ENCODE peak calls at places on chromosome 7, in four cellular contexts. I is NCI-H1694 treated with DMSO at 0.1 percent for 48 hours, N is fibroblast of the aortic adventitia, Q is COR-L47. K is an unnamed sample.

GRCh38 chr7:27111753-27112277 is 9.3 kb upstream of the HOXA2 start:
- DNase-seq in Q (no peak), N (no peak), I (no peak), K (no peak)

GRCh38 chr7:41979834-41980307 is 257.1 kb downstream of the GLI3 start:
- DNase-seq in Q (no peak), I (no peak), N (peak; percentile 82), K (peak; percentile 60)

GRCh38 chr7:144818516-144818915 is 17.3 kb downstream of the TPK1 start:
- DNase-seq in N (peak; percentile 39), Q (no peak), I (no peak), K (no peak)

GRCh38 chr7:517848-518629 is 1.6 kb downstream of the PDGFA start:
- DNase-seq in Q (no peak), I (no peak), N (peak; percentile 71), K (peak; percentile 73)

GRCh38 chr7:157347217-157347904 is 10.6 kb downstream of the DNAJB6 start:
- DNase-seq in N (peak; percentile 93), I (no peak), Q (no peak), K (peak; percentile 98)

GRCh38 chr7:90747521-90747920 is 151.4 kb downstream of the CDK14 start:
- DNase-seq in Q (no peak), I (no peak), N (no peak), K (peak; percentile 40)

GRCh38 chr7:136870799-136871487 is 2.5 kb downstream of the CHRM2 start:
- DNase-seq in I (no peak), Q (no peak), N (no peak), K (peak; percentile 28)

GRCh38 chr7:87475359-87476178 is at the start of gene ABCB4:
- DNase-seq in N (no peak), I (no peak), Q (no peak), K (peak; percentile 41)

GRCh38 chr7:152894295-152895170 is 135.0 kb downstream of the ACTR3B start:
- DNase-seq in I (peak; percentile 4), Q (no peak), N (peak; percentile 0), K (peak; percentile 47)

GRCh38 chr7:83347836-83348482 is 185.3 kb upstream of the PCLO start:
- DNase-seq in Q (no peak), N (peak; percentile 67), I (no peak), K (peak; percentile 79)

GRCh38 chr7:132225216-132226030 is 350.8 kb downstream of the PLXNA4 start:
- DNase-seq in I (peak; percentile 16), N (no peak), Q (no peak), K (no peak)

GRCh38 chr7:118087121-118087520 is 96.8 kb upstream of the LSM8 start:
- DNase-seq in Q (no peak), N (no peak), I (no peak), K (no peak)

GRCh38 chr7:6647080-6647479 is 10.0 kb downstream of the ZNF316 start:
- DNase-seq in I (no peak), N (no peak), Q (no peak), K (no peak)

GRCh38 chr7:97126483-97127171 is 9.1 kb downstream of the SDHAF3 start:
- DNase-seq in N (no peak), Q (no peak), I (no peak), K (no peak)

GRCh38 chr7:100837099-100837836 is 9.9 kb upstream of the EPHB4 start:
- DNase-seq in N (peak; percentile 89), I (no peak), Q (peak; percentile 73), K (peak; percentile 95)

K was measured in GM23248.